ENCODE peak calls at places on chromosome 5, in seven cellular contexts. L is CD4-positive, alpha-beta T cell; H is progenitor cell of endocrine pancreas; V is GM13976; T is RWPE1; O is pancreas; B is nephron progenitor cell. S is an unnamed sample.

GRCh38 chr5:22699319-22699718 is 153.8 kb downstream of the CDH12 start:
- DNase-seq in O (no peak), T (no peak), L (no peak), B (no peak), H (no peak), V (no peak), S (no peak)

GRCh38 chr5:179616002-179616594 is 7.4 kb downstream of the HNRNPH1 start:
- DNase-seq in V (no peak), O (no peak), T (no peak), L (no peak), H (no peak), B (no peak), S (no peak)

GRCh38 chr5:63697811-63698210 is 264.4 kb downstream of the HTR1A start:
- DNase-seq in H (no peak), V (no peak), L (no peak), T (no peak), B (no peak), O (no peak), S (no peak)

GRCh38 chr5:31048975-31049290 is 144.6 kb upstream of the CDH6 start:
- DNase-seq in L (no peak), T (no peak), O (no peak), H (no peak), V (no peak), B (no peak), S (no peak)

GRCh38 chr5:44981708-44982107 is 173.0 kb downstream of the MRPS30 start:
- DNase-seq in L (no peak), H (no peak), B (no peak), T (no peak), V (no peak), O (no peak), S (no peak)

GRCh38 chr5:140205216-140205615 is 30.2 kb downstream of the CYSTM1 start:
- DNase-seq in H (no peak), T (no peak), O (no peak), B (no peak), L (no peak), V (no peak), S (no peak)

GRCh38 chr5:13478831-13479465 is 465.5 kb downstream of the DNAH5 start:
- DNase-seq in V (peak), O (no peak), H (peak), L (no peak), T (peak), B (peak), S (no peak)

GRCh38 chr5:1526151-1526631 is 2.4 kb upstream of the LPCAT1 start:
- DNase-seq in V (no peak), H (no peak), T (no peak), B (no peak), O (no peak), L (no peak), S (no peak)

GRCh38 chr5:157913575-157913974 is 54.6 kb upstream of the CLINT1 start:
- DNase-seq in H (no peak), L (no peak), O (no peak), V (no peak), B (no peak), T (no peak), S (no peak)

GRCh38 chr5:53246042-53246836 is 136.7 kb upstream of the MOCS2 start:
- DNase-seq in H (no peak), B (no peak), O (no peak), V (peak), T (peak), L (no peak), S (no peak)

GRCh38 chr5:39214912-39215709 is 4.3 kb downstream of the FYB1 start:
- DNase-seq in L (no peak), O (no peak), V (no peak), H (no peak), B (no peak), T (no peak), S (peak)

GRCh38 chr5:146048994-146049703 is 56.2 kb downstream of the PLAC8L1 start:
- DNase-seq in L (no peak), B (peak), V (peak), O (peak), H (peak), T (peak), S (peak)

GRCh38 chr5:99973779-99974178 is 561.4 kb upstream of the FAM174A start:
- DNase-seq in L (no peak), O (no peak), V (no peak), H (no peak), T (no peak), B (no peak), S (no peak)

GRCh38 chr5:35884125-35884788 is 27.6 kb downstream of the IL7R start:
- DNase-seq in T (peak), B (no peak), H (no peak), V (no peak), O (no peak), L (no peak), S (no peak)

GRCh38 chr5:107248065-107248695 is 422.6 kb downstream of the EFNA5 start:
- DNase-seq in V (peak), B (peak), T (peak), L (no peak), H (peak), O (peak), S (peak)

GRCh38 chr5:121053055-121053985 is 589.2 kb downstream of the PRR16 start:
- DNase-seq in T (no peak), L (no peak), O (no peak), B (no peak), V (no peak), H (no peak), S (no peak)

GRCh38 chr5:95664204-95664786 is 17.7 kb downstream of the RFESD start:
- DNase-seq in L (peak), O (no peak), T (peak), B (peak), H (no peak), V (no peak), S (peak)

GRCh38 chr5:51278458-51279049 is 104.7 kb upstream of the ISL1 start:
- DNase-seq in V (no peak), O (no peak), B (no peak), L (no peak), H (no peak), T (no peak), S (no peak)

DNA sequence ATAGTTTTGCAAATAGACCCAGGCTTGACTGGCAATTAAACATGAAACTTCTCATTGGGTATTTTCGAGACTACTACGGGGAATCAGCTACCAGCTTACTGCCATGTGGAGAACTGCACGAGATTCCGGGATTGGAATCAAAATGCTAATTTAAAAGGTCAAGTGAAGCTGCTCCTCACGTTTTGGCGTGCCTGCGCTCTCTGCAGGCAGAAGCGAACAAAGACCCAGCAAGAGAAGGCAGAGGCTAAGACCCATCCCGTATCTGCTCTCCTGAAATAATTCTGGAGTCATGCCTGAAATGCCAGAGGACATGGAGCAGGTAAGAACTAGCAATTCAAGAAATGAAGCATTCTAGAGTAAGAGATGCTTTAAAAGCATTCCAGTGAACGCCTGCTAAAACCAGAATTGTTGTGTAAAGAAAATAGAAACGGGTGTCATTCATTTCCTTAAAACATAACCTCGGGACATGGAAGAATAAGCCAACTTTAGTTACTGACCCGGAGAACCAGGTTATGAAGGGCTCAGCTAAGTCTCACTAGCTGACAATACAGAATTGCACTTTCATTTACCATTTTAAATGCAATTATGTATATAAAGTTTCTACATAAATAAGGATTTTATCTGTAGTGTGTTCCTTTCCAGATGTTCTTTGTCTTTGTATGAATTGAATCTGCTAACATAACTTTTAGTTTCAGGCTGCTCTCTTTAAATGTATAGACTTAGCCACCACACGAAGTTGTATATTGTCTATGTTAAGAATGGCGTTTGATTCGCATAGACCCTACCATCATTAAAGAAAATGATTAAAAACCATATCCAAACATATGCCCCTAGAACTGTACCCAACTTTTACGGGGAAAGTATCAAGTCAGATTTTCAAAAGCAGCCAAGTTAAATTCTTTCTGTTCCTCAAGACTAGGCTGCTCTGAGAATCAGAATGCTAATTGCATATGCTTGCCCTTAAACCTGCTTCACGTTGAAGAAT is 2.0 kb upstream of the MAT2B start:
- DNase-seq in T (peak), L (peak), V (peak), H (no peak), O (no peak), B (peak), S (peak)
- TF ChIP-seq CTCF in T (peak), L (peak), V (peak), H (peak), O (no peak), B (no peak), S (peak)

DNA sequence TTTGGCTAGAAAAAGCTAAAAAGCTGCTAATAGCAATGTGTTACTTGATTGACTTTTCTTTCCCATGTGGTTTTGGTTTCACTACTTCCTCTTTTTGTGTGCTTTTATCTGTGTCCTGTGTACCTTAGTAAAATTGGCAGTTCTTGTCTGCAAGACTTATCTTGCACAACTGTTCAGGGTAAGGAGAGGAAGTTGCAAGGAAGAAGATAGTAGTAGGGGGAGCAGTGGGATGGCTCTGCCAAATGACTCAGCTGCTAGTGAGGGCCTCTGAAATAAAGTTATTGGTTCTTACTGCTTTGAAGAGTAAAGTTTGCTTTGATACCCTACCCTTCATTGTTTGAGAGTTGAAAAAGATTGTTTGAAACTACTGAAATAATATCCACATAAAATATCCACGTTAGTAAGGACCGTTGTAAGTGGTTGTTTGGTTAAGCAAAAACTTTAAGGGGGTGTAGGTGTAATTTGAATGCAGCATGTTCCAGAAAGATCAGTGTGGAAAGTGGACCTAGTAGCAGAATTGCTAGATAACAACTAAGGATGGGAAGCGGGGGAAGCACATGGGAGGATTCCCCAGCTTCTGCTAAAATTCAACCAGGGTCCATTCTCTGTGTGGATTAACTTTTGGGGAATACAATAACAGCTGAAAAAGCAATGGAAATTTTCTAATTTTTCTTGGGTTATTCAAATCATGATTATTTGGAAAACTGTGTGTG is 123.5 kb downstream of the SCAMP1 start:
- DNase-seq in T (no peak), O (no peak), V (peak), L (no peak), B (no peak), H (no peak), S (no peak)
- TF ChIP-seq CTCF in T (no peak), O (no peak), V (no peak), L (no peak), B (no peak), H (no peak), S (no peak)

DNA sequence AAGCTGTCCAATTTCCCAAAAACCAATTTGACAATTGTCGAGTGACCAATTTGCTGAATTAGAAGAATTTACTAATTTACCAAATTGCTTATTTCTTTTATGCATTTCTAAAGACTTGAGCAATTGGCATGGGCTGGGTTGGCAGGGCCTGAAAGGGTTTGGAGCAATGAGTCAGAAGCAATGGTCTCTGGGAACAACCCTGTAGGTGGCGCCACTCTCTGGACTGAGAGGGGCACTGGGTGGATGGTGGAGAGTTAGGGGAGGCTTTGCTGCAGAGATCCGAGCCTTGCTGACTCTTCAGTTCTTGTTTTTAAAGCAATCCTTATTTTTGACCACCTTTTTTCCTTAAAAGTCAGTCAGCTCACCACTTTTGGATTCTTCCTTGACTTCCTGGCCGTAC is 71.5 kb upstream of the RPS23 start:
- DNase-seq in H (no peak), L (no peak), V (peak), B (peak), T (peak), O (no peak), S (peak)
- TF ChIP-seq CTCF in H (peak), L (no peak), V (peak), B (peak), T (peak), O (no peak), S (peak)

GRCh38 chr5:61290815-61291214 is 41.2 kb upstream of the ZSWIM6 start:
- DNase-seq in O (peak), H (no peak), T (no peak), B (no peak), L (no peak), V (no peak), S (no peak)

GRCh38 chr5:61292130-61292672 is 39.9 kb upstream of the ZSWIM6 start:
- DNase-seq in H (no peak), L (no peak), T (no peak), B (no peak), V (no peak), O (no peak), S (no peak)

GRCh38 chr5:61286446-61287132 is 45.5 kb upstream of the ZSWIM6 start:
- DNase-seq in L (no peak), V (no peak), H (no peak), T (no peak), O (no peak), B (no peak), S (no peak)

GRCh38 chr5:61289669-61290363 is 42.2 kb upstream of the ZSWIM6 start:
- DNase-seq in B (no peak), H (no peak), L (no peak), O (no peak), T (no peak), V (no peak), S (no peak)

GRCh38 chr5:61289241-61289640 is 42.8 kb upstream of the ZSWIM6 start:
- DNase-seq in T (no peak), H (no peak), V (no peak), B (no peak), O (no peak), L (no peak), S (no peak)
- TF ChIP-seq CTCF in T (no peak), H (peak), V (no peak), B (no peak), O (no peak), L (no peak), S (no peak)

DNA sequence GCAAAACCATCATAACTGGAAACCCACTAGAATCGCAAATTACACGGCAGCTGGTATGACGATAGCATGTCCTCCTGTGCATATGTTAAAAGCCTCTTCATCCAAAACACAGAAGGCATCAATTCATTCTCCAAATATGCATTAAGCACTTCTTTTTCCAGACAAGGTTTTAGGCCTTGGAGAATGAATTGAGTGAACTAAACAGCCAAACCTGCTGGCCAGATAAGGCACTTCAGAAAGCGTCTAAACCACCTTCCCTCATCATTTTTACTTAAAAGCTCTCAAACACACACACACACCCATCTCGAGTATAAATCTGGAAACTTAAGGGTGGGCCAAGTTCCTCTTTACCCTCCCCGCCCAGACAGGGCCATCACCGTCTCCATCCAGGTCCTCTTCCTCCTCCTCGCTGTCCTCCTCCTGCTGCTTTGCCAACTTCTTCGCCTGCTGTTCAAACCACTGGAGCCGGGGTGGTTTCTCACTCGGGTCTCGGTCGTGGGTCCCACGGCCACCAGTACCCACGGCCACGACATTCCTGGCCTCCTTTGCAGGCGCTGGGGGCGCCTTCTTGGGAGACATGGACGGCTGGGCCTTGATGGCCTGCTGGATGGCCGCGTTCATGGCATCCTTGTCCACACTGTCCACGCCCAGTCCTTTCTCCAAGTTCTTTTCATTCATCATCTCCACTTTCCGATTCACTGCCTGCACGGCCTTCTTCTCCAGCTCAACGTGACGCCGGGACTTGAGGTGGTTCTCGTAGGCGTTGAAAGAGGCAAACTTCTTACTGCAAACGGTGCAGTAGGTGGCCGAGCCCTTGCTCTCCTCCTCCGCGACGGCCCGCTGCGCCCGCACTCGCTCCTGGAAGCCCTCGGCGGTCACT is 696 bp downstream of the ZNF622 start:
- DNase-seq in L (peak), T (no peak), V (no peak), H (no peak), B (no peak), O (peak), S (no peak)
- TF ChIP-seq CTCF in L (no peak), T (no peak), V (no peak), H (peak), B (no peak), O (no peak), S (no peak)